ENCODE peak calls at places on chromosomes 16 and 17, in ten cellular contexts. H is RPMI8226, V is left colon, F is astrocyte of the spinal cord, K is lung, A is NCI-H460, Z is NCI-H1436 treated with DMSO at 0.1 percent for 48 hours, U is KG1, T is NCI-H1417, P is germinal center. J is an unnamed sample.

GRCh38 chr17:29569245-29569950 is 897 bp downstream of the TP53I13 start:
- DNase-seq in H (no peak), V (peak; percentile 6), F (no peak), K (peak; percentile 27), A (no peak), Z (no peak), U (no peak), T (peak; percentile 34), P (no peak), J (no peak)

GRCh38 chr17:76145231-76146052 is 4.4 kb upstream of the FOXJ1 start:
- DNase-seq in H (no peak), V (peak; percentile 47), F (no peak), K (no peak), A (no peak), Z (no peak), U (no peak), T (peak; percentile 58), P (peak; percentile 53), J (no peak)

GRCh38 chr17:3891626-3892094 is 1.2 kb downstream of the CAMKK1 start:
- DNase-seq in H (no peak), V (no peak), F (peak; percentile 19), K (no peak), A (no peak), Z (no peak), U (no peak), T (no peak), P (no peak), J (no peak)

GRCh38 chr17:38871247-38871991 is 1.6 kb downstream of the LASP1 start:
- DNase-seq in H (peak; percentile 87), V (peak; percentile 84), F (peak; percentile 75), K (peak; percentile 80), A (peak; percentile 80), Z (no peak), U (no peak), T (peak; percentile 44), P (no peak), J (peak; percentile 48)

GRCh38 chr17:15945493-15946209 is 721 bp downstream of the ADORA2B start:
- DNase-seq in H (no peak), V (peak; percentile 46), F (no peak), K (no peak), A (no peak), Z (no peak), U (no peak), T (peak; percentile 32), P (no peak), J (no peak)

GRCh38 chr16:86025706-86026105 is 126.7 kb downstream of the IRF8 start:
- DNase-seq in H (no peak), V (no peak), F (no peak), K (no peak), A (no peak), Z (no peak), U (no peak), T (no peak), P (no peak), J (no peak)

GRCh38 chr16:84827131-84827574 is 7.4 kb downstream of the CRISPLD2 start:
- DNase-seq in H (no peak), V (no peak), F (no peak), K (no peak), A (no peak), Z (no peak), U (no peak), T (no peak), P (no peak), J (no peak)

GRCh38 chr17:45235071-45236001 is 13.7 kb downstream of the FMNL1 start:
- DNase-seq in H (peak; percentile 82), V (peak; percentile 91), F (peak; percentile 70), K (peak; percentile 69), A (no peak), Z (peak; percentile 31), U (peak; percentile 55), T (peak; percentile 71), P (peak; percentile 66), J (peak; percentile 70)

GRCh38 chr17:62720126-62720850 is 87.8 kb downstream of the MARCHF10 start:
- DNase-seq in H (no peak), V (no peak), F (no peak), K (no peak), A (peak; percentile 14), Z (no peak), U (peak; percentile 11), T (no peak), P (no peak), J (peak; percentile 15)

GRCh38 chr16:22770866-22771265 is 43.1 kb upstream of the HS3ST2 start:
- DNase-seq in H (no peak), V (no peak), F (no peak), K (no peak), A (no peak), Z (no peak), U (no peak), T (no peak), P (no peak), J (no peak)

GRCh38 chr17:55743103-55743679 is 7.7 kb upstream of the PCTP start:
- DNase-seq in H (peak; percentile 49), V (peak; percentile 75), F (no peak), K (peak; percentile 49), A (no peak), Z (no peak), U (no peak), T (peak; percentile 19), P (no peak), J (no peak)

GRCh38 chr17:8223356-8224063 is 13.1 kb upstream of the AURKB start:
- DNase-seq in H (peak; percentile 79), V (peak; percentile 82), F (peak; percentile 41), K (peak; percentile 68), A (peak; percentile 58), Z (peak; percentile 12), U (peak; percentile 61), T (peak; percentile 74), P (peak; percentile 42), J (peak; percentile 62)

GRCh38 chr16:86156155-86156554 is 257.2 kb downstream of the IRF8 start:
- DNase-seq in H (no peak), V (no peak), F (no peak), K (no peak), A (no peak), Z (no peak), U (no peak), T (no peak), P (no peak), J (no peak)

GRCh38 chr17:21573961-21574610 is 118.2 kb upstream of the KCNJ18 start:
- DNase-seq in H (no peak), V (peak; percentile 73), F (peak; percentile 50), K (no peak), A (no peak), Z (no peak), U (no peak), T (no peak), P (no peak), J (no peak)

GRCh38 chr17:57080708-57081107 is 4.3 kb upstream of the AKAP1 start:
- DNase-seq in H (no peak), V (no peak), F (no peak), K (no peak), A (no peak), Z (no peak), U (no peak), T (no peak), P (no peak), J (no peak)

GRCh38 chr16:89711601-89712475 is 8.9 kb downstream of the VPS9D1 start:
- DNase-seq in H (peak; percentile 80), V (peak; percentile 81), F (peak; percentile 56), K (peak; percentile 46), A (peak; percentile 64), Z (no peak), U (peak; percentile 49), T (peak; percentile 65), P (peak; percentile 94), J (peak; percentile 59)

GRCh38 chr16:102060-102855 is 24.2 kb downstream of the MPG start:
- DNase-seq in H (no peak), V (no peak), F (peak; percentile 53), K (no peak), A (no peak), Z (no peak), U (no peak), T (no peak), P (no peak), J (no peak)

GRCh38 chr16:19513377-19514053 is 8.4 kb downstream of the GDE1 start:
- DNase-seq in H (peak; percentile 48), V (no peak), F (no peak), K (no peak), A (no peak), Z (no peak), U (no peak), T (no peak), P (no peak), J (no peak)

GRCh38 chr16:82024274-82024673 is 10.8 kb upstream of the HSD17B2 start:
- DNase-seq in H (no peak), V (no peak), F (no peak), K (no peak), A (no peak), Z (no peak), U (no peak), T (no peak), P (no peak), J (no peak)

GRCh38 chr16:80806957-80807356 is 2.6 kb upstream of the CDYL2 start:
- DNase-seq in H (no peak), V (no peak), F (peak; percentile 72), K (no peak), A (no peak), Z (no peak), U (no peak), T (no peak), P (no peak), J (no peak)

GRCh38 chr16:23061669-23062068 is 87.6 kb downstream of the USP31 start:
- DNase-seq in H (no peak), V (no peak), F (peak; percentile 42), K (no peak), A (no peak), Z (no peak), U (no peak), T (no peak), P (no peak), J (no peak)

GRCh38 chr17:17940451-17940911 is 31.7 kb downstream of the TOM1L2 start:
- DNase-seq in H (no peak), V (no peak), F (peak; percentile 69), K (no peak), A (no peak), Z (no peak), U (no peak), T (peak; percentile 31), P (no peak), J (no peak)

GRCh38 chr17:82092628-82092994 is 5.4 kb downstream of the FASN start:
- DNase-seq in H (no peak), V (no peak), F (no peak), K (no peak), A (no peak), Z (no peak), U (no peak), T (no peak), P (no peak), J (no peak)

J was measured in GDM1.